ENCODE peak calls at places on chromosomes 4 and X, in nine cellular contexts. L, A, H, T, F, J, I, Z and S are unnamed samples.

GRCh38 chr4:162163892-162164759 is at the start of gene FSTL5:
- DNase-seq in L (peak; percentile 99), A (peak; percentile 81), H (peak; percentile 75), T (peak; percentile 24), F (peak; percentile 45), J (peak; percentile 74), I (peak; percentile 99), Z (no peak), S (peak; percentile 23)

GRCh38 chrX:13666836-13667235 is 13.9 kb downstream of the TCEANC start:
- DNase-seq in L (no peak), A (no peak), H (no peak), T (peak; percentile 19), F (peak; percentile 48), J (no peak), I (no peak), Z (no peak), S (no peak)

GRCh38 chr4:2962614-2963184 is 507 bp downstream of the NOP14 start:
- DNase-seq in L (peak; percentile 87), A (no peak), H (peak; percentile 83), T (no peak), F (peak; percentile 64), J (peak; percentile 52), I (peak; percentile 66), Z (no peak), S (no peak)

GRCh38 chr4:100982345-100982744 is 365.0 kb downstream of the PPP3CA start:
- DNase-seq in L (no peak), A (no peak), H (no peak), T (no peak), F (no peak), J (no peak), I (no peak), Z (no peak), S (no peak)

GRCh38 chr4:75498041-75498440 is 16.2 kb downstream of the RCHY1 start:
- DNase-seq in L (no peak), A (no peak), H (no peak), T (no peak), F (peak; percentile 25), J (no peak), I (no peak), Z (no peak), S (no peak)

GRCh38 chr4:85715996-85716737 is 241.2 kb downstream of the ARHGAP24 start:
- DNase-seq in L (no peak), A (no peak), H (no peak), T (no peak), F (peak; percentile 69), J (no peak), I (no peak), Z (no peak), S (no peak)

GRCh38 chr4:90841676-90842075 is 714.5 kb downstream of the CCSER1 start:
- DNase-seq in L (no peak), A (no peak), H (no peak), T (no peak), F (peak; percentile 34), J (no peak), I (no peak), Z (no peak), S (no peak)

GRCh38 chr4:23811045-23811620 is 78.7 kb downstream of the PPARGC1A start:
- DNase-seq in L (no peak), A (no peak), H (no peak), T (no peak), F (no peak), J (no peak), I (no peak), Z (no peak), S (no peak)

GRCh38 chrX:134462927-134463326 is 3.0 kb downstream of the HPRT1 start:
- DNase-seq in L (no peak), A (no peak), H (no peak), T (no peak), F (no peak), J (no peak), I (no peak), Z (no peak), S (no peak)

GRCh38 chrX:39611468-39611867 is 486.3 kb downstream of the BCOR start:
- DNase-seq in L (no peak), A (no peak), H (no peak), T (no peak), F (no peak), J (no peak), I (no peak), Z (no peak), S (no peak)

GRCh38 chr4:130896920-130897319 is 1801.0 kb downstream of the C4orf33 start:
- DNase-seq in L (no peak), A (no peak), H (no peak), T (no peak), F (no peak), J (no peak), I (no peak), Z (no peak), S (no peak)

DNA sequence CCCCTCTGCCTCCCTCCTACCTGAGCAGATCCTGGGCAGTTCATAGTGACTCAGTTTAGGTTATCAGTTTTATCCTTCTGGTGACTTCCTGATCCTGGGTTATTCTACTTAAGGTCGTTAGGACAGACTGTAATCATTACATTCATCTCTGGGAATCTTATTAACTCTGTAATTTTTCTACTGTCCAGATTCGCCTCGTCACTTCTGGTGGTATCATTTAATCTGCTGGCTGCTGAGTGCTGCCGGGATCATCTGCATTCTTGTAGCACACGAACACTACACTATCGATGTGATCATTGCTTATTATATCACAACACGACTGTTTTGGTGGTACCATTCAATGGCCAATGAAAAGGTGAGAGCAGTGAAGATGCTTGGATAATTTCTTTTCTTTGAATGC is 23.0 kb upstream of the CYP2U1 start:
- DNase-seq in L (no peak), A (no peak), H (no peak), T (no peak), F (no peak), J (no peak), I (no peak), Z (no peak), S (no peak)
- H3K4me1 ChIP-seq in L (no peaks in the 10 kb centered on the region), A (no peaks in the 10 kb centered on the region), H (no peaks in the 10 kb centered on the region), T (no peaks in the 10 kb centered on the region), F (no peaks in the 10 kb centered on the region), J (no peaks in the 10 kb centered on the region), I (no peaks in the 10 kb centered on the region), Z (no peaks in the 10 kb centered on the region), S (no peaks in the 10 kb centered on the region)

GRCh38 chr4:74109894-74110605 is 11.1 kb upstream of the CXCL2 start:
- DNase-seq in L (no peak), A (no peak), H (no peak), T (no peak), F (peak; percentile 82), J (peak; percentile 89), I (no peak), Z (no peak), S (no peak)

GRCh38 chr4:74105656-74106275 is 6.8 kb upstream of the CXCL2 start:
- DNase-seq in L (no peak), A (no peak), H (no peak), T (peak; percentile 25), F (peak; percentile 79), J (no peak), I (no peak), Z (no peak), S (no peak)

GRCh38 chr4:74110670-74111069 is 11.7 kb upstream of the CXCL2 start:
- DNase-seq in L (no peak), A (no peak), H (no peak), T (no peak), F (no peak), J (no peak), I (no peak), Z (no peak), S (no peak)

GRCh38 chr4:74109116-74109791 is 10.3 kb upstream of the CXCL2 start:
- DNase-seq in L (peak; percentile 73), A (peak; percentile 49), H (no peak), T (no peak), F (peak; percentile 97), J (peak; percentile 94), I (peak; percentile 62), Z (no peak), S (no peak)

DNA sequence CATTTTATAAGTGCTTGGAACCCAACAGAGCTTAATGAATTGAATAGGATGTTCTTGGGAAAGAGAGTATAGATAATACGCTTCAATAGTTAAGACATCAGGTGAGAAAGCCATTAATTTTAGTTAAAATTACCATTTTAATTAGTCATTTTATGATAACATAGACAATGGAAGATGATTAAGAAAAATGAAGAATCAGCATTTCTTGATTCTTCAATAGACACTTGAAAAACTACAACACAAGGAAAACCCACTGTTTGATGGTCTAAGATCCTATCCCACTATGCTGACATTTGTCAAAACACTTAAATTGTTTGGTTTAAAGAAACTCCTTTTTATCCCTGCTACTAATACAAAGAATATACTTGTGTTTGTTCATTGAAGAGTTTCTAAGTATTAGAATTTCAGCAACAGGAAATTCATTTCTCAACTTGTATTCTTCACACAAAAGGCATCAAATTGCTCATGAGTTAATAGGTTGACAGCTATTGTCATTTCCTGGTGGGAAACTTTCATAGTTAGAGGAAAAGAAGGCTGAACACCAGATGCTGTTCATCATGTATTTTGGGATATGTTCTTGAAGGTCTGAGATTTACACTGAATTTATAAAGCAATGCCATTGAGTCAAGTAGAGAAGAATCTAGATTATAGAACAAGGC is 9.6 kb upstream of the CXCL2 start:
- DNase-seq in L (no peak), A (no peak), H (no peak), T (no peak), F (no peak), J (no peak), I (no peak), Z (no peak), S (no peak)
- H3K27ac ChIP-seq in L (peak overlapping the region; percentile 30), A (peak overlapping the region; percentile 75), H (no peak overlapping the region), T (peak overlapping the region; percentile 82), F (no peak overlapping the region), J (peak overlapping the region; percentile 95), I (no peak overlapping the region), Z (no peak overlapping the region), S (no peak overlapping the region)

GRCh38 chr4:18880850-18881249 is 859.3 kb upstream of the LCORL start:
- DNase-seq in L (no peak), A (no peak), H (no peak), T (no peak), F (no peak), J (no peak), I (no peak), Z (no peak), S (no peak)
- H3K4me1 ChIP-seq in L (no peaks in the 10 kb centered on the region), A (peaks cover 8% of the 10 kb centered on the region), H (no peaks in the 10 kb centered on the region), T (no peaks in the 10 kb centered on the region), F (no peaks in the 10 kb centered on the region), J (no peaks in the 10 kb centered on the region), I (no peaks in the 10 kb centered on the region), Z (no peaks in the 10 kb centered on the region), S (no peaks in the 10 kb centered on the region)

GRCh38 chrX:136816970-136817369 is 36.2 kb upstream of the ARHGEF6 start:
- DNase-seq in L (no peak), A (no peak), H (no peak), T (no peak), F (peak; percentile 21), J (no peak), I (no peak), Z (no peak), S (no peak)

GRCh38 chrX:136812286-136812685 is 31.6 kb upstream of the ARHGEF6 start:
- DNase-seq in L (no peak), A (no peak), H (no peak), T (no peak), F (peak; percentile 38), J (no peak), I (no peak), Z (no peak), S (no peak)

GRCh38 chrX:136819026-136819425 is 38.3 kb upstream of the ARHGEF6 start:
- DNase-seq in L (no peak), A (no peak), H (no peak), T (no peak), F (no peak), J (no peak), I (no peak), Z (no peak), S (no peak)

GRCh38 chrX:136810493-136810892 is 29.8 kb upstream of the ARHGEF6 start:
- DNase-seq in L (no peak), A (no peak), H (no peak), T (no peak), F (no peak), J (no peak), I (no peak), Z (no peak), S (no peak)

GRCh38 chrX:136814847-136815634 is 34.3 kb upstream of the ARHGEF6 start:
- DNase-seq in L (no peak), A (no peak), H (no peak), T (no peak), F (no peak), J (no peak), I (no peak), Z (no peak), S (no peak)
- H3K27ac ChIP-seq in L (no peak overlapping the region), A (no peak overlapping the region), H (no peak overlapping the region), T (no peak overlapping the region), F (no peak overlapping the region), J (no peak overlapping the region), I (no peak overlapping the region), Z (no peak overlapping the region), S (no peak overlapping the region)